ENCODE peak calls at places on chromosomes 16 and 17, in seven cellular contexts. E, V, W, F, T, M and C are unnamed samples.
A peak's percentile ranks its signal among the peaks of the same experiment; 100 is the strongest.

GRCh38 chr17:32386844-32387243 is 36.9 kb downstream of the ZNF207 start:
- DNase-seq in E (no peak), V (no peak), F (no peak), T (no peak), W (no peak), M (no peak), C (no peak)

GRCh38 chr17:4853195-4853762 is 20.1 kb downstream of the MINK1 start:
- DNase-seq in W (no peak), M (no peak), F (no peak), V (no peak), T (no peak), E (no peak), C (no peak)

GRCh38 chr16:4754865-4755264 is 12.1 kb downstream of the ZNF500 start:
- DNase-seq in V (no peak), W (no peak), E (no peak), F (no peak), T (no peak), M (no peak), C (no peak)

GRCh38 chr16:11196286-11196828 is 59.6 kb downstream of the SOCS1 start:
- DNase-seq in V (no peak), M (no peak), F (no peak), W (no peak), T (no peak), E (no peak), C (no peak)

GRCh38 chr16:2282866-2283555 is 15.1 kb upstream of the RNPS1 start:
- DNase-seq in W (no peak), M (no peak), T (no peak), E (no peak), V (no peak), F (no peak), C (no peak)

GRCh38 chr17:17742133-17742621 is 60.9 kb downstream of the RAI1 start:
- DNase-seq in T (no peak), E (no peak), W (no peak), M (no peak), F (no peak), V (no peak), C (no peak)

GRCh38 chr16:80759419-80760162 is 44.8 kb downstream of the CDYL2 start:
- DNase-seq in M (no peak), E (no peak), V (no peak), W (no peak), T (no peak), F (no peak), C (no peak)

GRCh38 chr16:2691491-2692248 is 9.3 kb downstream of the KCTD5 start:
- DNase-seq in W (no peak), M (no peak), F (no peak), V (no peak), E (peak; percentile 49), T (no peak), C (no peak)

GRCh38 chr16:57319646-57320045 is 35.2 kb upstream of the PLLP start:
- DNase-seq in W (no peak), V (no peak), E (no peak), T (no peak), F (no peak), M (no peak), C (no peak)

GRCh38 chr17:65283704-65284103 is 146.5 kb downstream of the RGS9 start:
- DNase-seq in M (no peak), V (no peak), E (no peak), T (no peak), F (no peak), W (no peak), C (peak; percentile 56)

GRCh38 chr17:17818088-17818526 is 18.7 kb downstream of the SREBF1 start:
- DNase-seq in M (peak; percentile 4), F (no peak), W (no peak), V (no peak), E (no peak), T (peak; percentile 73), C (peak; percentile 96)

GRCh38 chr17:39769974-39770587 is 32.3 kb downstream of the GRB7 start:
- DNase-seq in V (no peak), T (peak; percentile 69), W (no peak), F (no peak), M (no peak), E (no peak), C (no peak)

GRCh38 chr17:42779942-42780815 is at the start of gene WNK4:
- DNase-seq in E (no peak), W (no peak), T (peak; percentile 83), V (no peak), M (no peak), F (no peak), C (peak; percentile 80)

GRCh38 chr17:35314415-35315216 is 58.8 kb downstream of the SLFN11 start:
- DNase-seq in E (no peak), M (no peak), T (no peak), W (no peak), F (no peak), V (no peak), C (no peak)

GRCh38 chr17:40509626-40510327 is 8.4 kb upstream of the TNS4 start:
- DNase-seq in F (no peak), M (no peak), T (no peak), V (no peak), E (no peak), W (no peak), C (no peak)

GRCh38 chr16:84726079-84726669 is 26.4 kb downstream of the USP10 start:
- DNase-seq in V (peak; percentile 73), T (peak; percentile 75), E (peak; percentile 47), W (no peak), M (peak; percentile 93), F (peak; percentile 84), C (peak; percentile 47)

GRCh38 chr17:27157297-27157696 is 136.6 kb upstream of the WSB1 start:
- DNase-seq in E (no peak), V (no peak), T (no peak), M (no peak), F (no peak), W (no peak), C (no peak)

GRCh38 chr17:57463103-57463885 is 207.0 kb downstream of the MSI2 start:
- DNase-seq in E (no peak), V (no peak), T (peak; percentile 65), F (no peak), M (no peak), W (no peak), C (peak; percentile 91)

GRCh38 chr16:28180660-28181556 is 30.9 kb downstream of the XPO6 start:
- DNase-seq in T (no peak), W (no peak), M (peak; percentile 40), F (peak; percentile 71), E (no peak), V (no peak), C (no peak)

GRCh38 chr17:67602974-67603373 is 114.8 kb upstream of the NOL11 start:
- DNase-seq in V (peak; percentile 31), E (peak; percentile 26), M (peak; percentile 59), T (peak; percentile 52), F (peak; percentile 40), W (peak; percentile 3), C (peak; percentile 43)

GRCh38 chr17:57597531-57598453 is 147.3 kb downstream of the CCDC182 start:
- DNase-seq in F (peak; percentile 75), M (peak; percentile 87), V (peak; percentile 47), T (peak; percentile 83), E (no peak), W (no peak), C (peak; percentile 78)

GRCh38 chr17:15479697-15480096 is 12.3 kb upstream of the CDRT4 start:
- DNase-seq in M (no peak), E (no peak), T (peak; percentile 43), V (no peak), F (no peak), W (no peak), C (no peak)

GRCh38 chr16:75011634-75012307 is 12.9 kb downstream of the ZNRF1 start:
- DNase-seq in T (peak; percentile 69), F (peak; percentile 29), W (peak; percentile 78), E (no peak), M (no peak), V (peak; percentile 9), C (no peak)

GRCh38 chr17:46789610-46790009 is 28.9 kb downstream of the WNT3 start:
- DNase-seq in M (no peak), T (no peak), F (no peak), E (no peak), W (no peak), V (no peak), C (no peak)

GRCh38 chr16:30760160-30760559 is 1.7 kb downstream of the CFAP119 start:
- DNase-seq in T (no peak), V (no peak), F (no peak), M (no peak), W (no peak), E (no peak), C (no peak)